ENCODE peak calls at places on chromosomes 12 and 14, in seven cellular contexts. H is stomach, V is transverse colon, M is spleen, Z is upper lobe of left lung, I is prostate gland, Q is H1. S is an unnamed sample.

GRCh38 chr12:82058197-82058596 is 299.0 kb upstream of the PPFIA2 start:
- DNase-seq in H (no peak), V (no peak), M (no peak), Z (no peak), I (no peak), Q (no peak), S (no peak)

GRCh38 chr12:106309671-106310313 is 7.3 kb downstream of the TCP11L2 start:
- DNase-seq in H (no peak), V (no peak), M (no peak), Z (no peak), I (no peak), Q (no peak), S (no peak)

GRCh38 chr12:109626378-109627115 is 53.0 kb downstream of the MVK start:
- DNase-seq in H (no peak), V (no peak), M (no peak), Z (no peak), I (no peak), Q (no peak), S (no peak)

GRCh38 chr14:101369916-101370592 is 191.2 kb upstream of the DIO3 start:
- DNase-seq in H (no peak), V (no peak), M (no peak), Z (no peak), I (no peak), Q (no peak), S (no peak)

GRCh38 chr14:60695327-60695726 is 28.8 kb downstream of the SIX4 start:
- DNase-seq in H (no peak), V (no peak), M (no peak), Z (no peak), I (no peak), Q (no peak), S (no peak)

GRCh38 chr12:20212658-20213387 is 155.5 kb upstream of the PDE3A start:
- DNase-seq in H (peak; percentile 31), V (peak; percentile 65), M (no peak), Z (peak; percentile 74), I (peak; percentile 54), Q (peak; percentile 54), S (peak; percentile 95)

GRCh38 chr14:106845286-106846087 is 1319.1 kb downstream of the TMEM121 start:
- DNase-seq in H (peak; percentile 87), V (peak; percentile 92), M (peak; percentile 87), Z (peak; percentile 66), I (peak; percentile 60), Q (no peak), S (no peak)

GRCh38 chr12:113870890-113871289 is 95.2 kb downstream of the RBM19 start:
- DNase-seq in H (no peak), V (no peak), M (no peak), Z (no peak), I (no peak), Q (no peak), S (no peak)

GRCh38 chr14:21268612-21269251 is 510 bp downstream of the HNRNPC start:
- DNase-seq in H (peak; percentile 30), V (peak; percentile 34), M (no peak), Z (peak; percentile 37), I (peak; percentile 54), Q (no peak), S (no peak)

GRCh38 chr12:109492371-109492770 is 14.9 kb downstream of the UBE3B start:
- DNase-seq in H (peak; percentile 28), V (no peak), M (no peak), Z (no peak), I (no peak), Q (no peak), S (no peak)

GRCh38 chr14:87628129-87628528 is 364.9 kb downstream of the GALC start:
- DNase-seq in H (no peak), V (no peak), M (no peak), Z (no peak), I (no peak), Q (no peak), S (no peak)

GRCh38 chr14:20774258-20774657 is 6.1 kb downstream of the EDDM3B start:
- DNase-seq in H (no peak), V (no peak), M (no peak), Z (peak; percentile 34), I (no peak), Q (no peak), S (no peak)

GRCh38 chr14:66464261-66464660 is 21.9 kb upstream of the CCDC196 start:
- DNase-seq in H (no peak), V (no peak), M (no peak), Z (no peak), I (no peak), Q (no peak), S (no peak)

GRCh38 chr14:105889666-105890473 is 363.5 kb downstream of the TMEM121 start:
- DNase-seq in H (no peak), V (peak; percentile 4), M (peak; percentile 65), Z (peak; percentile 12), I (no peak), Q (no peak), S (peak; percentile 48)

GRCh38 chr12:19620222-19620621 is 180.9 kb downstream of the AEBP2 start:
- DNase-seq in H (peak; percentile 35), V (peak; percentile 77), M (no peak), Z (no peak), I (no peak), Q (no peak), S (no peak)

GRCh38 chr12:67590122-67590795 is 58.3 kb upstream of the DYRK2 start:
- DNase-seq in H (no peak), V (no peak), M (no peak), Z (no peak), I (no peak), Q (no peak), S (no peak)

GRCh38 chr12:122526683-122527477 is at the start of the genes KNTC1 and RSRC2:
- DNase-seq in H (peak; percentile 99), V (peak; percentile 99), M (peak; percentile 97), Z (peak; percentile 99), I (peak; percentile 99), Q (peak; percentile 93), S (peak; percentile 99)

GRCh38 chr14:99750746-99751450 is 42.3 kb upstream of the EML1 start:
- DNase-seq in H (no peak), V (no peak), M (no peak), Z (no peak), I (no peak), Q (no peak), S (no peak)
- TF ChIP-seq POLR2AphosphoS5 in H (no peak), V (no peak), M (no peak), Z (no peak), I (no peak), Q (no peak), S (no peak)

GRCh38 chr12:59393506-59393905 is 202.3 kb upstream of the SLC16A7 start:
- DNase-seq in H (no peak), V (no peak), M (no peak), Z (no peak), I (no peak), Q (no peak), S (no peak)

GRCh38 chr12:59398164-59398563 is 197.7 kb upstream of the SLC16A7 start:
- DNase-seq in H (no peak), V (no peak), M (no peak), Z (no peak), I (no peak), Q (no peak), S (no peak)

GRCh38 chr12:59401862-59402261 is 194.0 kb upstream of the SLC16A7 start:
- DNase-seq in H (no peak), V (no peak), M (no peak), Z (no peak), I (no peak), Q (no peak), S (no peak)

GRCh38 chr12:59396519-59396918 is 199.3 kb upstream of the SLC16A7 start:
- DNase-seq in H (peak; percentile 25), V (peak; percentile 14), M (no peak), Z (no peak), I (no peak), Q (no peak), S (no peak)

DNA sequence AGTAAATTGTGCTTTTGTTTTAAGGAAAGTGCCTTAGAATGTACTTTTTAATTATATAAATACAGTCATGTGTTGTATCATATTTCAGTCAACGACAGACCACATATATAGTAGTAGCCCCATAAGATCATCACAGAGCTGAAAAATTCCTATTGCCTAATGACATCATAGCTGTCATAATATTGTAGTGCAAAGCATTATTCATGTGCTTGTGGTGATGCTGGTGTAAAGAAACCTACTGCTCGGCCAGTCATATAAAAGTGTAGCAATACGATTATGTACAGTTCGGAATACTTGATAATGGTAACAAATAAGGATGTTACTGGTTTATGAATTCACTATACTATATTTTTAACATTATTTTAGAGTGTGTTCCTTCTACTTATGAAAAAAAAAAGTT is 198.9 kb upstream of the SLC16A7 start:
- DNase-seq in H (no peak), V (no peak), M (no peak), Z (no peak), I (no peak), Q (no peak), S (no peak)
- TF ChIP-seq POLR2AphosphoS5 in H (no peak), V (no peak), M (no peak), Z (no peak), I (no peak), Q (no peak), S (no peak)

GRCh38 chr14:69226178-69226577 is 33.8 kb upstream of the GALNT16 start:
- DNase-seq in H (no peak), V (no peak), M (no peak), Z (no peak), I (no peak), Q (no peak), S (no peak)

GRCh38 chr14:69226736-69227135 is 33.2 kb upstream of the GALNT16 start:
- DNase-seq in H (no peak), V (no peak), M (no peak), Z (no peak), I (no peak), Q (no peak), S (no peak)

GRCh38 chr14:69224946-69225345 is 33.6 kb downstream of the EXD2 start:
- DNase-seq in H (no peak), V (no peak), M (no peak), Z (no peak), I (no peak), Q (no peak), S (no peak)
- TF ChIP-seq POLR2AphosphoS5 in H (no peak), V (no peak), M (no peak), Z (no peak), I (no peak), Q (no peak), S (no peak)

GRCh38 chr12:52216807-52217206 is 16.2 kb upstream of the KRT7 start:
- DNase-seq in H (peak; percentile 68), V (no peak), M (peak; percentile 41), Z (no peak), I (peak; percentile 74), Q (no peak), S (peak; percentile 39)

GRCh38 chr12:52215587-52216031 is 17.4 kb upstream of the KRT7 start:
- DNase-seq in H (no peak), V (no peak), M (peak; percentile 44), Z (peak; percentile 50), I (no peak), Q (no peak), S (peak; percentile 45)

GRCh38 chr12:52216107-52216506 is 16.9 kb upstream of the KRT7 start:
- DNase-seq in H (no peak), V (no peak), M (peak; percentile 19), Z (peak; percentile 20), I (no peak), Q (no peak), S (peak; percentile 34)

GRCh38 chr12:52214421-52214802 is 18.6 kb upstream of the KRT7 start:
- DNase-seq in H (no peak), V (no peak), M (peak; percentile 58), Z (peak; percentile 21), I (no peak), Q (no peak), S (peak; percentile 56)

DNA sequence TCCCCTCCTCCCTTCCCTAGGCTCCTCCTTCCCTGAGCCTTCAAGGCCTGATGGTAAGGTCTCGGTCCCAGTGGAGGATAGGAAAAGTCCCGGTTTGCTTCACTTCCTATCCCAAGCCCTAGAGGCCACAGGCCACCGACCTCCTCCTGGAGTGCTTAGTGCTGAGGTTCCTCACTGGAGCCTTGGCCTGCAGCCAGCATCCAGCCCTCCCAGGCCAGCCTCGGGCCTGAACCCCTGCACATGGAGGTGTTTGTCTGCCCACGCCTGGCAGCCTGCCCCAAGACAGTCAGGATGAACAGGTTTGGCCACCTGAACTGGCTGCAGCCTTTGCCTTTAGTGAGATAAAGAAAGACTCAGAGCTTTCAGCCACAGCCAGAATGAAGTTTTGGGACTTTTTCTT is 15.8 kb upstream of the KRT7 start:
- DNase-seq in H (peak; percentile 91), V (peak; percentile 85), M (peak; percentile 74), Z (peak; percentile 93), I (peak; percentile 91), Q (no peak), S (peak; percentile 68)
- TF ChIP-seq POLR2AphosphoS5 in H (no peak), V (no peak), M (peak; percentile 47), Z (no peak), I (peak; percentile 92), Q (no peak), S (no peak)